ENCODE peak calls at places on chromosome 1, in ten cellular contexts. G is germinal center; D is activated T-helper 9 cell treated with anti-CD3 and anti-CD28 coated beads, Interleukin-2, amount 50 U/mL, for 16 hours; Z is Right ventricle myocardium inferior; H is mesendoderm; W is stimulated activated naive CD4-positive, alpha-beta T cell treated with Interleukin-2 at 50 U/mL for 16 hours; P is erythroblast; I is hepatic stellate cell; Q is activated T-helper 1 cell treated with Interleukin-2 at 50 U/mL for 16 hours; E is stimulated activated CD4-positive, alpha-beta T cell treated with anti-CD3 and anti-CD28 coated beads, Interleukin-1b, Interleukin-23, amount 100 ng/mL, for 24 hours. X is an unnamed sample.

GRCh38 chr1:67482733-67483482 is 52.7 kb upstream of the SERBP1 start:
- DNase-seq in G (no peak), D (no peak), Z (no peak), H (no peak), W (no peak), P (no peak), I (no peak), Q (no peak), E (no peak), X (no peak)

GRCh38 chr1:205664399-205665108 is 15.8 kb downstream of the SLC45A3 start:
- DNase-seq in G (no peak), D (no peak), Z (no peak), H (no peak), W (no peak), P (no peak), I (no peak), Q (no peak), E (no peak), X (no peak)

GRCh38 chr1:56978819-56979218 is 13.0 kb upstream of the C8B start:
- DNase-seq in G (no peak), D (no peak), Z (no peak), H (no peak), W (no peak), P (no peak), I (no peak), Q (no peak), E (no peak), X (no peak)

GRCh38 chr1:183783896-183784637 is 20.9 kb upstream of the RGL1 start:
- DNase-seq in G (no peak), D (no peak), Z (no peak), H (no peak), W (no peak), P (no peak), I (no peak), Q (no peak), E (no peak), X (peak; percentile 91)

GRCh38 chr1:116769561-116769977 is 15.3 kb downstream of the CD2 start:
- DNase-seq in G (no peak), D (peak; percentile 58), Z (no peak), H (no peak), W (peak; percentile 72), P (no peak), I (no peak), Q (peak; percentile 63), E (no peak), X (peak; percentile 48)

GRCh38 chr1:231064418-231064817 is 24.4 kb upstream of the FAM89A start:
- DNase-seq in G (no peak), D (no peak), Z (no peak), H (no peak), W (no peak), P (no peak), I (no peak), Q (no peak), E (no peak), X (no peak)

GRCh38 chr1:50750021-50750619 is 209.9 kb downstream of the FAF1 start:
- DNase-seq in G (peak; percentile 10), D (no peak), Z (no peak), H (peak; percentile 24), W (no peak), P (peak; percentile 43), I (peak; percentile 48), Q (no peak), E (no peak), X (peak; percentile 51)

GRCh38 chr1:163161841-163162240 is 40.9 kb downstream of the RGS5 start:
- DNase-seq in G (no peak), D (no peak), Z (no peak), H (no peak), W (no peak), P (no peak), I (no peak), Q (no peak), E (no peak), X (no peak)

GRCh38 chr1:164644774-164645634 is 86.0 kb downstream of the PBX1 start:
- DNase-seq in G (no peak), D (no peak), Z (no peak), H (no peak), W (no peak), P (no peak), I (no peak), Q (no peak), E (no peak), X (peak; percentile 74)

GRCh38 chr1:115879977-115880376 is 39.1 kb upstream of the NHLH2 start:
- DNase-seq in G (no peak), D (no peak), Z (no peak), H (peak; percentile 74), W (no peak), P (no peak), I (no peak), Q (no peak), E (no peak), X (no peak)

GRCh38 chr1:1081311-1082238 is 7.5 kb upstream of the RNF223 start:
- DNase-seq in G (no peak), D (no peak), Z (no peak), H (no peak), W (no peak), P (no peak), I (peak; percentile 8), Q (no peak), E (no peak), X (no peak)

GRCh38 chr1:157773723-157774350 is 3.1 kb downstream of the FCRL2 start:
- DNase-seq in G (peak; percentile 76), D (no peak), Z (no peak), H (peak; percentile 76), W (no peak), P (no peak), I (no peak), Q (no peak), E (no peak), X (no peak)

GRCh38 chr1:46650491-46650890 is 17.7 kb downstream of the ATPAF1 start:
- DNase-seq in G (no peak), D (no peak), Z (no peak), H (no peak), W (no peak), P (no peak), I (no peak), Q (no peak), E (no peak), X (no peak)

X was measured in fibroblast of mammary gland.